ENCODE peak calls at places on chromosomes 4 and X, in nine cellular contexts. C is left ventricle myocardium inferior, P is cardiac muscle cell, V is Caco-2, H is A549, T is epithelial cell of esophagus, Q is HCT116, D is astrocyte, K is hepatocyte. U is an unnamed sample.

GRCh38 chrX:8731579-8732395 is at the start of gene ANOS1:
- DNase-seq in C (peak), P (peak), V (peak), H (peak), T (peak), Q (no peak), D (peak), K (peak), U (no peak)

GRCh38 chr4:153748378-153748777 is 11.4 kb downstream of the RNF175 start:
- DNase-seq in C (no peak), P (peak), V (no peak), H (no peak), T (peak), Q (no peak), D (peak), K (peak), U (peak)

GRCh38 chr4:8198906-8199593 is at the start of gene SH3TC1:
- DNase-seq in C (peak), P (peak), V (peak), H (peak), T (peak), Q (peak), D (peak), K (peak), U (peak)

GRCh38 chr4:185587444-185588161 is 52.3 kb upstream of the PDLIM3 start:
- DNase-seq in C (no peak), P (no peak), V (no peak), H (no peak), T (no peak), Q (no peak), D (no peak), K (no peak), U (no peak)

GRCh38 chr4:122015203-122015602 is 63.3 kb upstream of the TRPC3 start:
- DNase-seq in C (no peak), P (no peak), V (no peak), H (no peak), T (no peak), Q (no peak), D (no peak), K (no peak), U (no peak)

GRCh38 chr4:8451440-8452182 is 11.0 kb downstream of the TRMT44 start:
- DNase-seq in C (no peak), P (peak), V (peak), H (no peak), T (peak), Q (no peak), D (no peak), K (peak), U (no peak)

GRCh38 chr4:24364852-24365251 is 219.5 kb downstream of the DHX15 start:
- DNase-seq in C (no peak), P (no peak), V (no peak), H (no peak), T (no peak), Q (no peak), D (no peak), K (no peak), U (no peak)

GRCh38 chr4:13248621-13249298 is 235.4 kb downstream of the RAB28 start:
- DNase-seq in C (no peak), P (peak), V (peak), H (no peak), T (no peak), Q (peak), D (peak), K (no peak), U (peak)

GRCh38 chrX:20378291-20378920 is 111.7 kb upstream of the RPS6KA3 start:
- DNase-seq in C (no peak), P (no peak), V (peak), H (peak), T (peak), Q (no peak), D (peak), K (peak), U (no peak)

GRCh38 chr4:24312261-24312913 is 272.0 kb downstream of the DHX15 start:
- DNase-seq in C (no peak), P (no peak), V (no peak), H (no peak), T (no peak), Q (no peak), D (no peak), K (no peak), U (no peak)

GRCh38 chr4:13527983-13528822 is 16.1 kb downstream of the NKX3-2 start:
- DNase-seq in C (no peak), P (no peak), V (no peak), H (no peak), T (peak), Q (no peak), D (no peak), K (no peak), U (no peak)

DNA sequence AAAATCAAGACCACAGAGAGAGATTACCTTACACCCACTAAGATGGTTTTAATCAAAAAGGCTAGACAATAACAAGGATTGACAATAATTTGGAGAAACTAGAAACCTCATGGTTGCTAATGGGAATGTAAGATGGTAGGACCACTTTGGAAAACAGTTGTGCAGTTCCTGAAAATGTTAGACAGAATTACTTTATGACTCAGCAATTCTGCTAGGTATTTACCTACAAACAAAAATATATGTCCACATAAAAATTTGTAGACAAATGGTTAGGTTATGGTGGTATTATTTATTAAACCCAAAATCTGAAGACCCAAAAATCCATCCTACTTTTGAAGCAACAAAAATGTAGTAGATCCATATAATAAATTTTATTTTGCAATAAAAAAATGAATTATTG is 1027.0 kb upstream of the ADGRL3 start:
- DNase-seq in C (no peak), P (no peak), V (no peak), H (no peak), T (no peak), Q (no peak), D (no peak), K (no peak), U (no peak)
- TF ChIP-seq CTCF in C (no peak), P (no peak), V (no peak), H (no peak), T (no peak), Q (no peak), D (no peak), K (no peak), U (no peak)

DNA sequence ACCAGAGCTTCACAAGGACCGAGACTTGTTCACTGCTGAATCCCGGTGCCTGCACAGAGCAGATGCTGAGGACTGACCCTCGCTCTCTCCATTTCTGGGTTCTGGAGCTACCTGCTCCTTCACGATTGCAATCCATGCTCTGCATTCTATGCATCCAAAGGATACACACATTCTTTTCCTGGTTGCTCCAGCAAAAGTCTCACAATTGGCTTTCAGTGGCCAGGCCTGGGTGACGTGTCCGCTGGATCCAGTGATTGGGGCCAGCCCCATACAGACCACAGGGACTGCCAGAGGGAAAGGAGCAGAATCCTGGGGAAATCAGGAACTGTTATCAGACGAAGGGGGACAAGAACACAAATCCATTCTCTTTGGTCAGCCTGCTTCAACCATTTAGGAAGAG is 14.9 kb upstream of the CDKN2AIP start:
- DNase-seq in C (no peak), P (no peak), V (no peak), H (no peak), T (no peak), Q (no peak), D (no peak), K (no peak), U (no peak)
- TF ChIP-seq CTCF in C (no peak), P (no peak), V (no peak), H (no peak), T (no peak), Q (no peak), D (no peak), K (no peak), U (no peak)

DNA sequence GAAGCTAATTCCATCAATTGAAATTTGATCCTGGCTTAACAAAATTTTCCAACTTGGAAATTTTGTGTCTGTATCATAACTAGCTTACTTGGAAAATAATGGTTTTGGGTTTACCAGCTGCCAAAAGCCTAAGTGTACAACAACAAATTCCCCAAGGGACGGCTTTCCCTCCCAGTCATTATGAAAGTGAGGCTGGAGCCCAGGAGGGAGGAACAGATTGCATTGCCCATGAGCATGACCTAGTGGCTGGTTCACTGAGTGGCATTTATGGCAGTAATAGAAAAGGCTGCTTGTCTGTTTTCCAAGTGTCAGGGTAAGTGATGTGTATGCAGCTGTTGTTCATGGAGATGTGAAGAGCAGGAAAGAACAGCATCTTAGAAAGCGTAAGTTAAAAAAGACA is 70.8 kb upstream of the HHIP start:
- DNase-seq in C (no peak), P (peak), V (no peak), H (peak), T (no peak), Q (no peak), D (no peak), K (peak), U (peak)
- TF ChIP-seq CTCF in C (no peak), P (no peak), V (no peak), H (no peak), T (peak), Q (no peak), D (no peak), K (peak), U (peak)

DNA sequence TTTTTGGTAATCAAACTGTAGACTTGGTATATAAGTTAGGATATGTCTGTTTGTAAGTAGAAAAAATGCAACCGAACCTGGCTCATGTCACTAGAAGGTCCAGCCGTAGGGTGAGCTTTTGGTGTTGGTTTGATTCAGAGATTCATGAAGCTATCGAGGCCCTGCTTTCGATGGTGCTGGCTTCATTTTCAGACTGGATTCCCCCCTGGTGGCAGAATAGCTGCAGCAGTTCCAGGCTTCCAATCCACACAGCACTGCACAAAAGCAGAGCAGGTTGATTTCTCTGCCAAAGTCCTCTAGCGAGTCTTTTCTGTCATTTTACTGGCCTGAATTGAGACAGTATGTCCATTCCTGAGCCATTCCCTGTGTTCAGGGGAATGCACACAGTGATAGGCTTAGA is 33.1 kb downstream of the PDK3 start:
- DNase-seq in C (no peak), P (peak), V (peak), H (peak), T (peak), Q (no peak), D (no peak), K (peak), U (peak)
- TF ChIP-seq CTCF in C (peak), P (peak), V (no peak), H (peak), T (peak), Q (peak), D (peak), K (peak), U (peak)

DNA sequence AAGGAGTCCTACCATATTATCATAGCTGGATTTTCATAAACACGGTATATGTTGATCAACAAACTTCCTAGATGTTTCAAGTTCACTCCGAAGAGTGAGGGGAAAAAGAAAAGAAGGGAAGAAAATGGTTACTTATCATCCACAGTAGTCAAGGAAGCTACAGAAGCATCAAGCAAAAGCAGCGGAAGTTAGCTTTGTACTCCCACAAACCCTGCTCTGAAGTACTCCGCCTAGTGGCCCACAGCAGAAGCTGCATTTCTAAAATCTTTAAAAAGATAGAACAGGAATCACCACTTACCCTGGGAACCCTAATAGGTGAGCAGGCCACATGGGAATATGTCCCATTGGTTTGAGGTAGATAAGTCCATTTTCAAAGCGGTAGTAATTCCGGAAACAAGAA is 28.5 kb upstream of the FRG1 start:
- DNase-seq in C (no peak), P (no peak), V (no peak), H (no peak), T (peak), Q (no peak), D (no peak), K (no peak), U (no peak)
- TF ChIP-seq CTCF in C (peak), P (peak), V (peak), H (no peak), T (peak), Q (peak), D (peak), K (peak), U (peak)